ENCODE peak calls at places on chromosomes 2 and 18, in ten cellular contexts. R is body of pancreas, Q is cardiac fibroblast, W is uterus, B is AG04449, X is MM.1S, I is heart left ventricle, Z is fibroblast of pulmonary artery, J is kidney, H is neural crest cell. N is an unnamed sample.

GRCh38 chr2:113895301-113895700 is 5.4 kb downstream of the ACTR3 start:
- DNase-seq in R (no peak), Q (no peak), W (no peak), B (no peak), X (no peak), I (no peak), Z (no peak), J (no peak), H (no peak), N (no peak)

GRCh38 chr18:4541588-4541987 is 86.5 kb upstream of the DLGAP1 start:
- DNase-seq in R (no peak), Q (no peak), W (no peak), B (no peak), X (no peak), I (no peak), Z (no peak), J (no peak), H (no peak), N (no peak)

GRCh38 chr2:67840460-67841068 is 222.2 kb downstream of the C1D start:
- DNase-seq in R (peak; percentile 86), Q (peak; percentile 85), W (peak; percentile 80), B (no peak), X (peak; percentile 61), I (peak; percentile 61), Z (peak; percentile 87), J (peak; percentile 84), H (peak; percentile 39), N (peak; percentile 31)

GRCh38 chr2:166375205-166375735 is 474 bp downstream of the SCN9A start:
- DNase-seq in R (peak; percentile 10), Q (peak; percentile 15), W (no peak), B (no peak), X (peak; percentile 92), I (no peak), Z (peak; percentile 18), J (no peak), H (no peak), N (no peak)

GRCh38 chr2:65974067-65974723 is 460.7 kb upstream of the MEIS1 start:
- DNase-seq in R (no peak), Q (no peak), W (no peak), B (no peak), X (no peak), I (no peak), Z (no peak), J (no peak), H (no peak), N (no peak)

GRCh38 chr18:22194151-22194598 is 24.8 kb downstream of the GATA6 start:
- DNase-seq in R (peak; percentile 42), Q (peak; percentile 83), W (no peak), B (no peak), X (no peak), I (peak; percentile 51), Z (peak; percentile 86), J (no peak), H (no peak), N (no peak)

GRCh38 chr18:54148151-54148550 is 76.3 kb downstream of the MBD2 start:
- DNase-seq in R (no peak), Q (no peak), W (no peak), B (no peak), X (no peak), I (no peak), Z (no peak), J (no peak), H (no peak), N (no peak)

GRCh38 chr2:192017844-192018243 is 171.0 kb upstream of the CAVIN2 start:
- DNase-seq in R (no peak), Q (no peak), W (no peak), B (no peak), X (no peak), I (no peak), Z (no peak), J (no peak), H (no peak), N (no peak)

GRCh38 chr2:43080626-43081025 is 145.8 kb downstream of the ZFP36L2 start:
- DNase-seq in R (no peak), Q (no peak), W (peak; percentile 45), B (no peak), X (no peak), I (no peak), Z (no peak), J (peak; percentile 74), H (no peak), N (no peak)

GRCh38 chr2:177172034-177172880 is 40.3 kb upstream of the HNRNPA3 start:
- DNase-seq in R (no peak), Q (peak; percentile 63), W (no peak), B (no peak), X (no peak), I (no peak), Z (peak; percentile 68), J (no peak), H (no peak), N (no peak)

GRCh38 chr2:59458862-59459261 is 1094.6 kb downstream of the BCL11A start:
- DNase-seq in R (peak; percentile 50), Q (no peak), W (no peak), B (no peak), X (no peak), I (no peak), Z (no peak), J (no peak), H (no peak), N (no peak)
- TF ChIP-seq CTCF in R (no peak), Q (no peak), W (no peak), B (no peak), X (no peak), I (no peak), Z (no peak), J (no peak), H (no peak), N (no peak)

GRCh38 chr2:99201959-99202678 is 21.1 kb downstream of the MRPL30 start:
- DNase-seq in R (no peak), Q (no peak), W (no peak), B (no peak), X (no peak), I (no peak), Z (no peak), J (no peak), H (no peak), N (no peak)
- TF ChIP-seq CTCF in R (no peak), Q (peak; percentile 33), W (no peak), B (no peak), X (no peak), I (peak; percentile 26), Z (peak; percentile 8), J (no peak), H (peak; percentile 49), N (no peak)

GRCh38 chr18:64409511-64409910 is 260.6 kb upstream of the LINC00305 start:
- DNase-seq in R (peak; percentile 22), Q (peak; percentile 14), W (no peak), B (no peak), X (peak; percentile 51), I (no peak), Z (peak; percentile 8), J (no peak), H (no peak), N (peak; percentile 28)
- TF ChIP-seq CTCF in R (peak; percentile 49), Q (no peak), W (no peak), B (no peak), X (peak; percentile 46), I (peak; percentile 52), Z (peak; percentile 24), J (peak; percentile 19), H (peak; percentile 70), N (no peak)

DNA sequence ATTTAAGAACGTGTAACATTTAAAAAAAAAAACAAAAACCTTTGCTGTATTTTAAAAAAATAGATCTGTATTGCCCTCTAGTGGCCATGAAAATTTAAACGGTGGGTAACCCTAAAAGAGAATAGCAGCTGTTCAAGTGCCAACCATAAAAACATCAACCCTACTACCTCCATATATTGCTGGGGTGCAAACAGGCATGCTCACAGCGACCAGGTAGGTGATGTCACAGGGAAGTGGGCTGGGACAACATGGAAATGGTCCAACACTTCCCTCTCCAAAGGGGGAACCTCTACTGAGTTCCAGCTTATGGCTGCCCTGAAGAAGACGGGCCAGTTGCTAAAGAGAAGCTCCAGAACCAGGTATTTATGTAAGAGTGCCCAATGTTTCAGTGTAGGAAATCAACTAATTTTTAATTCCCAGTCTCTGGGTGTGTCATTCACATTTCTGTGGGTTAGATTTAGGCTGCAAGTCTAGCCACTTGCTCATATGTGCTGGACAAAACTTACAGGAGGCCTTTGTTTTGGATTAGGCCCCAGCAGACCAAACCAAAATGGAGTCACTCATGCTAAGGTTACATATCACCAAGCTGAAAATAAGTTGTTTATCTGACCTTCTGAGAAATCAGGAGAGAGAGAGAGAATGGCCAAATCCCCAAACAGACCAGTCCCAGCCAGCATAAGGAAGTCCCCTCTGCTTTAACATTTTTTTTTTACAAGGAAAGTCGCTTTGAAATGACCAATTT is 54.5 kb downstream of the SKA1 start:
- DNase-seq in R (peak; percentile 46), Q (peak; percentile 57), W (no peak), B (no peak), X (peak; percentile 52), I (no peak), Z (peak; percentile 62), J (no peak), H (no peak), N (peak; percentile 41)
- TF ChIP-seq CTCF in R (peak; percentile 51), Q (peak; percentile 37), W (peak; percentile 21), B (peak; percentile 5), X (peak; percentile 47), I (peak; percentile 60), Z (peak; percentile 42), J (peak; percentile 29), H (peak; percentile 77), N (peak; percentile 22)

DNA sequence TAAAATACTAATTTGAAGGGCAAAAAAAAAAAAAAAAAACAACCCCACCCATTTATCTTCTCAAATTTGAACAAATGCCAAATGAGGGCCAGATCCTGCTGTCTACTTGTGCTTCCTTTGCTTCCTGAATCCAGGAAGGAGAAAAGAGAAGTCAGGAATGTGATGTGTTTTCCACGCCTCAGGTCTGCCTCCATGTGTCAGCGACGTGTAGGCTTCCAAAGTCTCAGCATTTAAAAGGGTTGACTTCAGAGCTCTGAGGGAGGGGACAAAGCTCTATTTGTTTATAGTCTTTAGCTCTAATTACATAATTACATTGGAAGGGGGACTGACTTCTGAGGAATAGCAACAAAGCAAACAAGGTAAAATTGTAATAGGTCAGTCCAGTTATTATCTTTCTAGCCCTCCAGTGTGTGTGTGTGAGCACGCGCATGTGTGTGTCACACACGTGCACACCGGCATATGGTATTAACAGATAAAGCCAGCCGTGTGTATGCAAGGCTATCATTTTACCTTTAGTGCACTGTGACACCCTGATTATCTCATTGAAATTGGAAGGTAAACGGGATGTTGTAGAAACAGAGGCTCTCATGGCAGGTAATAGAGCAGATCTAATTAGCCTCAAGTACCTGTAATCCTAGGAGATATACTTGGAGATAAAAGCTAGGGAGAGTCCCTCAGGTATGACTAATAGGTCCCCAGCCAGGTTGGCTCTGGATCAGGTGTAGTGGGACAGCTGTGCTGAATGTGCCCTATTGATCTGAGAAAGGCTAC is 911.4 kb upstream of the ZEB2 start:
- DNase-seq in R (peak; percentile 78), Q (peak; percentile 22), W (no peak), B (no peak), X (no peak), I (no peak), Z (peak; percentile 8), J (no peak), H (no peak), N (no peak)
- TF ChIP-seq CTCF in R (peak; percentile 44), Q (no peak), W (no peak), B (no peak), X (no peak), I (no peak), Z (no peak), J (peak; percentile 33), H (peak; percentile 42), N (no peak)